ENCODE peak calls at places on chromosome 22, in five cellular contexts. O is left ventricle myocardium inferior, T is A673, J is uterus, K is NB4. R is an unnamed sample.

GRCh38 chr22:32476286-32476685 is 1.7 kb downstream of the FBXO7 start:
- DNase-seq in O (no peak), J (no peak), K (no peak), T (no peak), R (no peak)

GRCh38 chr22:34798605-34799004 is 267.4 kb upstream of the ISX start:
- DNase-seq in O (no peak), J (no peak), K (no peak), T (no peak), R (no peak)

GRCh38 chr22:30883586-30884145 is 84.9 kb downstream of the MORC2 start:
- DNase-seq in O (no peak), T (no peak), K (no peak), J (no peak), R (no peak)

GRCh38 chr22:19533857-19534256 is 9.6 kb upstream of the CLDN5 start:
- DNase-seq in J (no peak), O (no peak), T (no peak), K (no peak), R (no peak)

GRCh38 chr22:35641494-35642120 is 6.6 kb upstream of the APOL6 start:
- DNase-seq in T (no peak), J (no peak), O (no peak), K (no peak), R (no peak)

GRCh38 chr22:35561796-35562526 is 21.3 kb downstream of the RASD2 start:
- DNase-seq in J (no peak), K (peak; percentile 88), O (no peak), T (peak; percentile 96), R (no peak)

GRCh38 chr22:39239561-39240423 is 5.0 kb downstream of the PDGFB start:
- DNase-seq in K (no peak), T (no peak), J (no peak), O (no peak), R (no peak)

GRCh38 chr22:42101186-42101585 is 10.6 kb upstream of the NDUFA6 start:
- DNase-seq in K (no peak), T (no peak), J (no peak), O (no peak), R (no peak)

GRCh38 chr22:37167176-37167980 is 17.7 kb upstream of the IL2RB start:
- DNase-seq in K (no peak), O (peak; percentile 16), J (no peak), T (no peak), R (no peak)

GRCh38 chr22:46251816-46252380 is 1.8 kb upstream of the CDPF1 start:
- DNase-seq in J (no peak), T (no peak), O (no peak), K (no peak), R (no peak)
- H3K4me3 ChIP-seq in J (no peak overlapping the region), T (no peak overlapping the region), O (no peak overlapping the region), K (peak overlapping the region; percentile 70), R (no peak overlapping the region)

DNA sequence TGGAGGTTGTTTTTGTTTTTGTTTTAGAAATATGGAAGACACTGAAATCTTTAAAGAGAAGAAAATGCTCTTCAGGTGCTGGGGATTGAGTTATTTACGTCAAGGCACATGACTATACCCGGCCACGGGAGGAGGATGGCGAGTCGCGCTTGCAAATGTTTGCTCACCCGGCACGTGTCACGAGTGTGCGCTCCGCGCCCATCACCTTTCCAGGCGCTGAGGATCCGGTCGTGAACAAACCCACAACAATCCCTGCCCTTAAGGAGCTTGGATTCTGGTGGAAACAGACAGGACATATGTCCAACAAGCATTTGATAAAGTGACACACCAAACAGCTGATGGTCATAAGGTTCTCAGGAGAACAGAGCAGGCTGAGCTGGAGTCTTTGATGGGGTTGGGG is 715.5 kb downstream of the BRD1 start:
- DNase-seq in O (no peak), J (no peak), K (no peak), T (no peak), R (no peak)
- H3K4me3 ChIP-seq in O (no peak overlapping the region), J (no peak overlapping the region), K (no peak overlapping the region), T (no peak overlapping the region), R (no peak overlapping the region)

DNA sequence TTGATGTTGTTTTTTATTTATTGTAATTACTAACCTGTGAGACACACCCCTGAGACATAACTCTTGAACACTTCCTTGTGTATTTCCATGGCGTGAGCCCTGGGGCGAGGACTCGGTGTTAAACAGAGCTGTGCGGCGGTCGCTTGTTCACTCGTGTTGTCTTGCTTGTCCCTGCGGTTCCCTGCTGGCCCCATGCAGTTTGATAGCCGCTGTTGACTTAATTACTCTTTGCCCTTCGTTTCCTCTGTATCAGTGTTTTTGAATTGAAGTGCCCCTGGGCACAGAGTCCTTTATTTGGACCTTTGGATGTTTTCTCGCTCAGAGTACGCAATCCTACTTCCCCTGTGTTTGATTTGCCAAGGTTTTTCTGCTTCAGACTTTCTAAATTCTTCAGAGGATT is 52.7 kb downstream of the TBC1D22A start:
- DNase-seq in T (no peak), O (no peak), K (no peak), J (no peak), R (no peak)
- H3K4me3 ChIP-seq in T (no peak overlapping the region), O (no peak overlapping the region), K (no peak overlapping the region), J (no peak overlapping the region), R (no peak overlapping the region)

GRCh38 chr22:43342347-43343261 is 568 bp downstream of the SCUBE1 start:
- DNase-seq in K (no peak), J (no peak), T (no peak), O (no peak), R (no peak)

GRCh38 chr22:43345761-43346261 is 2.6 kb upstream of the SCUBE1 start:
- DNase-seq in J (no peak), T (no peak), O (no peak), K (peak; percentile 85), R (no peak)

GRCh38 chr22:43341565-43341964 is 1.6 kb downstream of the SCUBE1 start:
- DNase-seq in K (no peak), T (no peak), O (no peak), J (no peak), R (no peak)

GRCh38 chr22:43345356-43345755 is 2.2 kb upstream of the SCUBE1 start:
- DNase-seq in O (no peak), T (no peak), K (no peak), J (no peak), R (no peak)

DNA sequence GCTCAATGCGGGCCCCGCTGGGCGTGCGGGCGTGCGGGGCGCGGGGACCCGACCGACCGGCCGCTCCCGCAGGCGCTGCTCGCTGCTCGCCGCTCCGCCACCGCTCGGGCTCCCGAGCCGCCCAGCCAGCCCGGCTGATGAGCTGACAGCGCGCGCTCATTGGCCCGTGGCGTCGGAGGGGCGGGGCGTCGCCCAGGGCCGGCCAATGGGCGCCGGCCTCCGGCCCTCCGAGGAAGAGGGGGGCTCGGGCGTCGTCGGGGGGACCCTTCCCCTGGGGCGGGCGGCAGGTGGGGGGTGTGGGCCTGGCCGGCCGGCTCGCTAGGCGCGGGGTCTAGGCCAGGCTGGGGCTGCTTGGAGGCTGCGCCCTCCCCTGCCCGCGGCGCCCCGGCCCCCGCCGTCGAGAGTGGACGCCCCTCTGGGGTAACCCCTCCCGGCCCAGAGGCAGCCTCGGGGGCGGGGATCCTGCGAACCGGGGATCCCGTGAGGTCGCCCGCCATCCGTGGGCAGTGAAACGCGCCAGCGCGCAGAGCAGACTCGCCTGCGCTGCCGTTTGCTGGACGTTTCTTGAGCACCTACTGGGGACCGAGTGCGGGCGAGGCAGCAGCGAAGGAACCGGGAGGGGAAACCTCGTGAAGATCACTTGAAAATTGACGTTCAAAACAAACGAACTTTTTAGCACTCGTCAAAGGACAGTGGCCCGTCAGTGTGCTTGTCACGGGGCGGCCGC is at the start of gene SCUBE1:
- DNase-seq in T (peak; percentile 73), O (peak; percentile 52), J (no peak), K (no peak), R (no peak)
- H3K4me3 ChIP-seq in T (peak within 1 kb of the TSS; percentile 12), O (peak within 1 kb of the TSS; percentile 45), J (no peak within 1 kb of the TSS), K (no peak within 1 kb of the TSS), R (no peak within 1 kb of the TSS)

GRCh38 chr22:45647532-45648225 is 24.0 kb upstream of the ATXN10 start:
- DNase-seq in O (no peak), J (no peak), K (no peak), T (no peak), R (no peak)

GRCh38 chr22:45644714-45645113 is 26.9 kb upstream of the ATXN10 start:
- DNase-seq in J (no peak), T (no peak), O (no peak), K (no peak), R (no peak)

GRCh38 chr22:45645526-45646414 is 25.9 kb upstream of the ATXN10 start:
- DNase-seq in J (peak; percentile 46), O (peak; percentile 70), K (peak; percentile 81), T (peak; percentile 73), R (peak; percentile 26)

GRCh38 chr22:45642966-45643365 is 28.7 kb upstream of the ATXN10 start:
- DNase-seq in K (no peak), J (no peak), T (no peak), O (no peak), R (no peak)

DNA sequence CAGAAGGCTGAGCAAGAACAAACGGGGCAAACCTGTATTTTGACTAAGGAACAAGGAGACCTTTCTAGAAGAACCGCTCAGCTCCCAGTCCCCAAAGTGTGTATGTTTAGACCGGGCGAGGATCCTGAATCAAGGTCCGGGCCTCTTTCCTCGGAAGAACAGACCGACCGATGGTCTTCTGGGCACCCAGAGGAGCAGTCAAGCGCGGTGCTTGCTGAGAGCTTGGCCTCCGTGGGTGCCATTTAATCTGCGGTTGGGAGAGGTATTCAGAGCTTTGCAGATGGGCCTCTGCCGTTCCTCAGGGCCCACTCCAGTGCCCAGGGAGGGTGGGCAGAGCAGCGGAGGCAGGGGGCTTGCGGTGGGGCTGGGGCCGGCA is 26.5 kb upstream of the ATXN10 start:
- DNase-seq in K (no peak), J (no peak), O (no peak), T (no peak), R (no peak)
- H3K4me3 ChIP-seq in K (no peak overlapping the region), J (no peak overlapping the region), O (no peak overlapping the region), T (peak overlapping the region; percentile 41), R (peak overlapping the region; percentile 33)

DNA sequence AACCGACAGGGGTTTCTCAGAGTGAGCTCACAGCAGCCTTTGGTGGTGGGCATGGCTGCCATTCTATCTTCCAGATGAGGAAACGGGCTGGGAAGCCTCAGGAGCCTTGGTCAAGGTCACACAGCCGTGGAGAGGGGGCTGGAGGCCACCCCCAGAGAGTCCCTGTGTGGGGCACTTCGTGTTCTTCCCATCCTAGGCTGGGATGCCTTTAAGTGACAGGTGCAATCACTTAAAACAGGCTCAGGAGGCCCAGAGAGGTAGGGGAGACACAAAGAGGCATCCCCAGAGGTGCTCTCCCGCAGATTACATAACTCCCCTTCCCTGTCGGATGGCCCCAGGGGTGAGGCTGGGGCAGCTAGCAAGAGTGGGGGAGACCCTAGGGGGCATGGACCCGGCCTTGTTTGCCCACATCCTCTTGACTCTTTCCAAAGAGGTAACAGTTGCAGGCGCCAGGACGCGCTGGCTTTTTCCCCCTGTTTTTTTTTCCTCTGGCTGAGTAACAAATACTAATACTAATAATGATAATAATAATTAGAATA is 17.5 kb upstream of the SHISAL1 start:
- DNase-seq in K (peak; percentile 39), O (no peak), J (no peak), T (no peak), R (no peak)
- H3K4me3 ChIP-seq in K (no peak overlapping the region), O (peak overlapping the region; percentile 58), J (peak overlapping the region; percentile 35), T (no peak overlapping the region), R (no peak overlapping the region)